ENCODE peak calls at places on chromosome 1, in ten cellular contexts. Z is uterus, U is Peyer's patch, V is pancreas, C is heart right ventricle, F is fibroblast of pulmonary artery, K is cardiac fibroblast, D is lower lobe of right lung, G is progenitor cell of endocrine pancreas, M is B cell. I is an unnamed sample.

GRCh38 chr1:1425426-1425752 is 4.3 kb upstream of the ANKRD65 start:
- DNase-seq in C (no peak), U (no peak), Z (no peak), M (no peak), V (no peak), G (no peak), K (no peak), F (no peak), D (no peak), I (no peak)

GRCh38 chr1:158101944-158102343 is 78.8 kb upstream of the CD1D start:
- DNase-seq in G (no peak), F (peak; percentile 25), C (no peak), M (no peak), D (no peak), K (no peak), V (no peak), U (peak; percentile 58), Z (no peak), I (peak; percentile 54)

GRCh38 chr1:177092001-177092400 is 72.5 kb downstream of the ASTN1 start:
- DNase-seq in U (no peak), F (no peak), M (no peak), D (no peak), G (no peak), K (no peak), Z (no peak), V (no peak), C (no peak), I (no peak)

GRCh38 chr1:215568287-215568692 is 1.2 kb downstream of the KCTD3 start:
- DNase-seq in M (peak; percentile 39), F (peak; percentile 70), K (peak; percentile 75), V (no peak), G (no peak), U (no peak), C (no peak), D (no peak), Z (peak; percentile 20), I (peak; percentile 10)

GRCh38 chr1:24900985-24901781 is 28.9 kb downstream of the RUNX3 start:
- DNase-seq in F (no peak), Z (no peak), U (peak; percentile 41), K (no peak), V (no peak), G (no peak), C (no peak), M (peak; percentile 38), D (peak; percentile 28), I (no peak)

GRCh38 chr1:101567582-101568189 is 330.9 kb downstream of the S1PR1 start:
- DNase-seq in F (peak; percentile 47), C (peak; percentile 19), M (peak; percentile 30), V (peak; percentile 34), K (peak; percentile 47), G (no peak), D (peak; percentile 48), U (peak; percentile 60), Z (no peak), I (peak; percentile 62)

GRCh38 chr1:201016211-201016651 is 7.3 kb downstream of the KIF21B start:
- DNase-seq in F (peak; percentile 38), D (peak; percentile 48), G (no peak), V (no peak), C (peak; percentile 40), Z (no peak), U (no peak), M (no peak), K (peak; percentile 40), I (peak; percentile 87)

GRCh38 chr1:201708085-201708512 is 120.9 kb upstream of the IPO9 start:
- DNase-seq in D (no peak), F (peak; percentile 78), C (no peak), Z (peak; percentile 52), G (no peak), M (no peak), U (no peak), V (no peak), K (peak; percentile 78), I (peak; percentile 50)

GRCh38 chr1:58899581-58900271 is 115.9 kb upstream of the JUN start:
- DNase-seq in V (no peak), D (no peak), C (no peak), K (no peak), Z (no peak), U (no peak), F (no peak), G (no peak), M (no peak), I (no peak)

GRCh38 chr1:58901008-58901407 is 117.2 kb upstream of the JUN start:
- DNase-seq in C (no peak), D (no peak), M (no peak), Z (no peak), F (no peak), U (no peak), G (no peak), V (no peak), K (no peak), I (no peak)

GRCh38 chr1:58896211-58897183 is 112.7 kb upstream of the JUN start:
- DNase-seq in Z (peak; percentile 47), C (peak; percentile 73), G (no peak), V (peak; percentile 64), U (peak; percentile 88), M (no peak), F (no peak), D (peak; percentile 81), K (no peak), I (no peak)

GRCh38 chr1:58900401-58900800 is 116.6 kb upstream of the JUN start:
- DNase-seq in V (no peak), F (no peak), Z (no peak), K (no peak), M (no peak), C (no peak), G (no peak), U (no peak), D (no peak), I (no peak)

DNA sequence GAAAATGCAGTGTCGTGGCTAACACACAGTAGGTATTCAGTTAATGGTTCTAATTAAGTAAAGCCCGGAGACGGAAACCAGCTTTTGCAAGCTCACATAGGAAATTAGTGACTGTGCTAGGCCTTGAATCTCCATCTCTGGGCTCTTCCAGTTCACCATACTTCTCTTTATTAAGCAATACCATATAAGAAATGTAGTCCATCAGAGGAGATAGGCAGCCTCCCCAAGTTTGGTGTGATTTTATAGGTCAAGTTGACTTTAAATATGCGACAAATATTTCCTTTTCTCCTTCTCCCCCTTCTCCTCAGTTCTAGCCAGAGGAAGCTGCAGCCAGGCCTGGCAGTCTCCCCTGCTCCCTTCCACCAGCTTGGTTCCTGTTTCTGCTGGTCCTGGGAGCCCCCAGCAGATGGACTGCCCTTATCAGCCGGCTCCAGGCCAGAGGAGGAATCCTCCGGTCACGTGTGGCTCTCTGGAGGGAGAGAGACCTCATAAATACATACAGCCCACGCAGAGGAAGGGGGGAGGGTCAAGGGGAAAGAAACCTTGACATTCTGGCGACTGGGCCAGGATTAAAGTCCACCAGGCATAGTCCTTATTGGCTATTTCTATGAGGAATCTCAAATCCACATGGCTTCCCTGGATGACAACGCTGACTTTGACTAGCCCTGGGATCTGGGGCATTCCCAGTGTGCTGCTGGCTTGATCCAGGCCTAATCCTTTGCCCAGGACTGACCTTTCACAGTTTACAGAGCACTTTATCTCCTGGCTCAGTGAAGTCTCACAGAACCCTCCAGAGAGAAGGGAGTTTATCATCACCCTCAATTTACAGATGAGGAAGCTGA is 115.1 kb upstream of the JUN start:
- DNase-seq in G (no peak), Z (peak; percentile 64), U (peak; percentile 67), C (peak; percentile 62), F (peak; percentile 62), M (no peak), K (peak; percentile 80), V (no peak), D (peak; percentile 67), I (no peak)
- TF ChIP-seq CTCF in G (no peak), Z (no peak), U (no peak), C (no peak), F (no peak), M (no peak), K (no peak), V (no peak), D (no peak), I (no peak)

GRCh38 chr1:3588395-3588794 is 22.9 kb downstream of the MEGF6 start:
- DNase-seq in D (no peak), Z (no peak), U (no peak), C (no peak), G (no peak), V (no peak), K (no peak), M (no peak), F (no peak), I (no peak)

GRCh38 chr1:3593334-3593733 is 18.0 kb downstream of the MEGF6 start:
- DNase-seq in U (no peak), D (no peak), K (no peak), F (no peak), C (no peak), Z (no peak), G (no peak), V (no peak), M (no peak), I (peak; percentile 30)

GRCh38 chr1:3593745-3594144 is 17.6 kb downstream of the MEGF6 start:
- DNase-seq in F (no peak), Z (no peak), M (no peak), C (no peak), G (no peak), V (no peak), D (no peak), K (no peak), U (no peak), I (no peak)

GRCh38 chr1:3590145-3590768 is 21.1 kb downstream of the MEGF6 start:
- DNase-seq in K (peak; percentile 56), C (no peak), V (no peak), F (peak; percentile 46), Z (no peak), U (no peak), M (no peak), D (peak; percentile 75), G (no peak), I (no peak)

DNA sequence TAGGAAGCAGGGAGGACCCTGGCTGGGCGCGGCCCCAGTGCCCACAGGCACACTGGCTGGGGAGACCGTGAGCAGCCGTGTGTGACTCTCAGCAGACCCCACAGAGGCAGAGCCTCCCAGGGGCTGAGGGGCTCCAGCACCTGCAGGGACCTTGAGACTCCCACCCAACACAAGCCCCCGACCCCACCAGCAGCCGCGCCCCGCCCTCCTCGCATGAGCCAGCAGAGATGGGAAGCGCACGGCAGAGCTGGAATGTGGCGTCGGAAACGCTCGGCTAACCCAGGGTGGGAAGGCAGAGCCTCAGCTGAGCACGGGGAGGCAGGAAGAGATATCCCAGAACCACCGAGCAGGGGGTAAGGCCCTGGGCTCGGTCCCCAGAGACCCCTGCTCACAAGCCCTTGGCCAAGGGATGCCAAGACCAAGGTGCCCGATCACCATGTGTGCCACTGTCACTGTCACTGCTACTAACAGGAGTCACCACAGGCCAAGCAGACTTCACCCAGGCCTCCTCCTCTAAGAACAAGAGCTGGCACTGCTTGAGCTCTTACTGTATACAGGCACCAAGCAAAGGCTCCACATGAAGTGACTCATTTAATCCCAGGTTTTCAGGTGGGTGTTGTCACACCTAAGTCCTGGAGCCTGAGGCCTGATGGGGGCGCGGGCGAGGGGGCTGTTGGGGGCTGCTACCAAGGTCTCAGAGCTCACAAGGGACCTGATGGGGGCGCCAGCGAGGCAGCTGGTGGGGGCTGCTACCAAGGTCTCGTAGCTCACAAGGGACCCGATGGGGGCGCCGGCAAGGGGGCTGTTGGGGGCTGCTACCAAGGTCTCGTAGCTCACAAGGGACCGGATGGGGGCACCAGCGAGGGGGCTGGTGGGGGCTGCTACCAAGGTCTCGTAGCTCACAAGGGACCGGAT is 20.1 kb downstream of the MEGF6 start:
- DNase-seq in D (no peak), K (no peak), V (no peak), M (no peak), Z (no peak), U (no peak), C (no peak), G (no peak), F (no peak), I (no peak)
- TF ChIP-seq CTCF in D (no peak), K (no peak), V (no peak), M (no peak), Z (no peak), U (no peak), C (no peak), G (no peak), F (no peak), I (peak; percentile 41)

DNA sequence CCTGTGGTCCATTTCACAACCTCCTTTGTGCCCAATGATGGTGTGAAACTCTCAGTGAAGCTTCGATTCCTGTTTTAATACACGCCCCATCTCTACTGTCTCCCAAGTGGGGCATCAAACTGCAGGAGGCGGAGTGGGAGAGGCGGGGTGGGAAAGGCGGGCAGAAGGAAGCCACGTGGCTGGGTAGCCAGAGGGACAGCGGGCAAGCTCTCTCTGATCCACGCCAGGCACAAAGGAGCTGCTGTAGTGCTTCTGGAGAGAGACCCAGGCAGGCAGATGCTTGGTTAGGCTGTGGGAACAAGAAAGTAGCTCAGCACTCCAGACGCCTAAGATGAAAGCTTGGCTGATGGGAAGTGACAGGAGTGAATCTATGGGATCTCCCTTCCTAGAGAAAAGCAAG is 25.7 kb downstream of the TRIM67 start:
- DNase-seq in V (no peak), Z (no peak), D (no peak), F (no peak), C (no peak), K (no peak), M (no peak), G (no peak), U (no peak), I (no peak)
- TF ChIP-seq CTCF in V (no peak), Z (no peak), D (no peak), F (no peak), C (no peak), K (no peak), M (no peak), G (no peak), U (no peak), I (no peak)

GRCh38 chr1:5830771-5831599 is 161.2 kb downstream of the NPHP4 start:
- DNase-seq in Z (no peak), U (no peak), F (no peak), C (no peak), D (no peak), M (no peak), G (no peak), V (peak; percentile 52), K (no peak), I (peak; percentile 37)
- TF ChIP-seq CTCF in Z (no peak), U (no peak), F (no peak), C (no peak), D (no peak), M (no peak), G (peak; percentile 50), V (no peak), K (no peak), I (peak; percentile 66)